ENCODE peak calls at places on chromosomes 6 and 20, in ten cellular contexts. W is AG10803, D is cardiac muscle cell, E is SK-N-SH, G is heart right ventricle, L is osteocyte, R is breast epithelium, O is H1, N is IMR-90, T is progenitor cell of endocrine pancreas. P is an unnamed sample.

GRCh38 chr6:109296971-109297372 is 85.3 kb downstream of the CD164 start:
- DNase-seq in W (no peak), D (no peak), E (no peak), G (no peak), L (no peak), R (no peak), O (no peak), N (no peak), T (no peak), P (no peak)

GRCh38 chr6:28922841-28923317 is 906 bp downstream of the TRIM27 start:
- DNase-seq in W (peak; percentile 21), D (peak; percentile 56), E (peak; percentile 68), G (peak; percentile 59), L (no peak), R (no peak), O (no peak), N (peak; percentile 31), T (peak; percentile 29), P (no peak)

GRCh38 chr20:34390769-34391447 is 27.8 kb downstream of the ITCH start:
- DNase-seq in W (peak; percentile 94), D (peak; percentile 81), E (no peak), G (peak; percentile 9), L (peak; percentile 49), R (no peak), O (peak; percentile 2), N (peak; percentile 88), T (no peak), P (peak; percentile 66)

GRCh38 chr6:170176621-170177382 is 114.1 kb downstream of the DLL1 start:
- DNase-seq in W (no peak), D (no peak), E (peak; percentile 80), G (no peak), L (peak; percentile 75), R (no peak), O (no peak), N (no peak), T (no peak), P (no peak)

GRCh38 chr6:45986746-45987274 is 28.9 kb downstream of the CLIC5 start:
- DNase-seq in W (no peak), D (no peak), E (no peak), G (peak; percentile 70), L (no peak), R (no peak), O (no peak), N (no peak), T (no peak), P (no peak)

GRCh38 chr6:146857180-146857959 is 258.6 kb downstream of the ADGB start:
- DNase-seq in W (peak; percentile 96), D (peak; percentile 95), E (peak; percentile 83), G (peak; percentile 75), L (peak; percentile 92), R (peak; percentile 66), O (peak; percentile 51), N (peak; percentile 93), T (peak; percentile 71), P (peak; percentile 88)

GRCh38 chr6:106976270-106976669 is 1.7 kb upstream of the CD24 start:
- DNase-seq in W (no peak), D (no peak), E (no peak), G (no peak), L (no peak), R (no peak), O (no peak), N (no peak), T (no peak), P (no peak)

GRCh38 chr6:22526753-22527152 is 42.6 kb upstream of the HDGFL1 start:
- DNase-seq in W (no peak), D (no peak), E (no peak), G (no peak), L (no peak), R (no peak), O (no peak), N (peak; percentile 36), T (no peak), P (no peak)

GRCh38 chr6:159700970-159701369 is 7.9 kb upstream of the SOD2 start:
- DNase-seq in W (peak; percentile 28), D (peak; percentile 17), E (no peak), G (no peak), L (no peak), R (no peak), O (no peak), N (peak; percentile 55), T (no peak), P (no peak)

GRCh38 chr6:12884983-12885382 is 168.4 kb downstream of the PHACTR1 start:
- DNase-seq in W (peak; percentile 19), D (peak; percentile 3), E (peak; percentile 12), G (no peak), L (no peak), R (no peak), O (no peak), N (no peak), T (no peak), P (no peak)

GRCh38 chr20:32485770-32486248 is 99.3 kb downstream of the NOL4L start:
- DNase-seq in W (no peak), D (no peak), E (no peak), G (no peak), L (no peak), R (no peak), O (no peak), N (no peak), T (no peak), P (no peak)

GRCh38 chr6:157004530-157004929 is 227.4 kb downstream of the ARID1B start:
- DNase-seq in W (no peak), D (no peak), E (no peak), G (no peak), L (no peak), R (no peak), O (no peak), N (no peak), T (no peak), P (no peak)

GRCh38 chr6:166008441-166009369 is 158.9 kb downstream of the TBXT start:
- DNase-seq in W (peak; percentile 68), D (peak; percentile 84), E (peak; percentile 75), G (peak; percentile 30), L (peak; percentile 83), R (no peak), O (no peak), N (peak; percentile 88), T (peak; percentile 30), P (no peak)

GRCh38 chr6:163179721-163180120 is 234.8 kb upstream of the QKI start:
- DNase-seq in W (no peak), D (no peak), E (no peak), G (no peak), L (no peak), R (no peak), O (no peak), N (no peak), T (no peak), P (no peak)
- TF ChIP-seq CTCF in W (no peak), D (no peak), E (no peak), G (no peak), L (no peak), R (no peak), O (no peak), N (no peak), T (no peak), P (no peak)

DNA sequence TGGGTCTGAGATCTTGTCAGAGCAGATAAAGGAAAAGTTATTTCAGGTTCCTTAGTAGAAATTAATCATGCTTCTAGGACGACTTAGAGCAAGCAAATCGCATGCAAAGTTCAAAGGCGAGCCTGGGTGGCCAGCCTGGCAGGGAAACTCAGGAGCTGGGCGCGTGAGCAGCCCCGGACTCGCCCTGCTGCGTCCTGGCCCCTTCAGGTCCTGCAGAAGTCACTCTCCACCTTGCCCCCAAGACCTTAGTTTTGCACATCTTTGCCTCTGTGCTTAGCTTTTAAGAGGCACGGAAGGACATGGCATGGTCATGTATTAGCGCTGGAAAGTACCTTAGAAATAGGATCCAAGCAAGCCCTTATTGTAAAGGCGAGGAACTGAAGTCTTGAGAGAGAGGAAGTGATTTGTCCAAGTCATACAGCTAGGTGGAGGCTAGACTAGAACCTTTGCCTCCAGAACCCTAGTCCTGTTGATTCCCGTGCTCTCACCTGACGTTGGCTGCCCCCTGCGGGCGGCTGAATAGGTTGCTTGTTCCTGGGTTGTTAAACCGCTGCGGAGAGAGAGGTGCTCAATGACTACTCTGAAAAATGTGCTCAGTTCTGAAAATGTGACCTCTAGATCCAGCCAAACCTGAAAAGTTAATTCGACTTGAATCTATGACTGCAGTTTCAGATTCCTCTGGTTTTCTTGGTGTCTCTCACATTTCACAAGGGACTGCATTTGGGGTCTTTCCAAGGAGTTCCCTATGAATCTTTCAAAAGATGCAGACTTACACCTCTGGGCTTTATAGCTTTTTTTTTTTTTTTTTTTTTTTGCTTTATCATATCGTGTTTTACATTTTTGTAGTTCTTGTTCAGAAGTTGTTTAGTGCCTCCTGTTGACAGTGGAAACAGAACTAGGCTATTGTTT is 2.7 kb downstream of the MYB start:
- DNase-seq in W (no peak), D (peak; percentile 57), E (peak; percentile 47), G (no peak), L (no peak), R (no peak), O (no peak), N (peak; percentile 28), T (peak; percentile 18), P (no peak)
- TF ChIP-seq CTCF in W (peak; percentile 35), D (peak; percentile 71), E (peak; percentile 28), G (no peak), L (peak; percentile 54), R (no peak), O (peak; percentile 86), N (peak; percentile 36), T (peak; percentile 57), P (peak; percentile 35)

DNA sequence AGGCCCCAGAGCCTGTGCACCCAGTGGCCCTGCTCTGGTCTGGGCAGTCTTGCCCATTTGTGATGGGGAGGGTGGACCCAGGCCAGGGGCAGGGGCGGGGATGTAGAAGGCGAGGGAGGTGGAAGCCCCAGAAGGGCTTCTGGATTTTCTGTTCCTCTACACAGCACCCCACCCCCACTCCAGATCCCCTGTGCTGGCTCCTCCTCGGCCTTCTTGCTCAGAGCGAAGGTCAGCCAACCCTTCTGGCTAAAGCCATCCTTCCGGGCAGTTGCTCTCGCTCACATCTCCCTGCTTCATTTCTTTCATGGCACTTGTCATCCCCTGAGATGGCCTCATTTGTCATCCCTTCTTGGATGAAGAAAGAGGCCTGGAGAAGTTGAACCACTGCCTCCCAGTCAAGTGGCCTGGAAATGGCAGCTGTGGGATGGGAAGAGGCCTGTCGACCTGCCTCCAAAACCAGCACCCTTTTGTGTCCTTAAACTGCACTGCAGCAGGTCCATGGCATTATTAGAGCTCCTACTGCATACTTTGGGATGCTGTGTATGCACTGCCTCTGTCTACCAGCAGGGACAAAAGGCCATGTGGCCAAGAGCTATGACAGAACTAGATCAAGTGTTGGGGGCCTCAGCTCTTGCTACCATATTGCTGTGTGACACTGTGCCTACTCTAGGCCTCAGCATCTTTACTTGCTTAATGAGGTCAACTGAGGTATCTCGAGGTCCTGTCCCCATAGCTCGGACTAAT is 19.9 kb downstream of the PEDS1 start:
- DNase-seq in W (no peak), D (no peak), E (no peak), G (no peak), L (no peak), R (no peak), O (no peak), N (no peak), T (no peak), P (no peak)
- TF ChIP-seq CTCF in W (no peak), D (peak; percentile 17), E (no peak), G (no peak), L (no peak), R (no peak), O (peak; percentile 27), N (no peak), T (peak; percentile 30), P (no peak)

DNA sequence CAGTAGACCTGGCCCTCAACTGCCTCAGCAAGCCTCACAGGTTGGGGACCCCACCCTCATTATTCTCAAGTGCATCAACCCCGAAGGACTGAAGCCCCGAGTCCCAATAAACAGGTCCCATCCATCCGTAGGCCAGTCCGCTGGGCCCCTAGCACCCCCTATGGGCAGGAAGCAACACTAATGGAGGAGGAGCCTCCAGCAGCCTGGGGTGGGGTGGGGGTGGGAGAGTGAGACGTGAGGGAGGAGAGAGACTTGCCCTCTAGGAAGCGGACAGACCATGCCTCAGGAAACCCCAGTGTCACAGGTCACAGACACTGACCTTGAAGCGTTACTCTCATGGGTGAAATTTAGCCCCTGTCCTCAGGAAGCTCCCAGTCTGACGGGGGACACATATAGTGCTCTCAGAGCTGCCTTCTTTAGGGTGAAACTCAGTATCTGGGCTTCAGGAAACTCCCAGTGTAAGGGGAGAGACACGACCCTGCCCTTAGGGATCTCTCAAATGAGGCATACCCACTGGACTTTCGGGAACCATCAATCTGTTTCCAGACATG is 125.9 kb downstream of the MRPL14 start:
- DNase-seq in W (peak; percentile 19), D (peak; percentile 44), E (peak; percentile 67), G (no peak), L (no peak), R (no peak), O (peak; percentile 39), N (no peak), T (no peak), P (no peak)
- TF ChIP-seq CTCF in W (peak; percentile 33), D (peak; percentile 47), E (peak; percentile 35), G (no peak), L (peak; percentile 44), R (no peak), O (peak; percentile 81), N (peak; percentile 45), T (peak; percentile 42), P (peak; percentile 23)

P was measured in AG09319.